ENCODE peak calls at places on chromosomes 1 and 21, in seven cellular contexts. One of them, this sample, is unnamed.

GRCh38 chr1:235867903-235868469 is 1.3 kb upstream of the LYST start:
- DNase-seq in AG08395: no peak
- DNase-seq in activated naive CD4-positive, alpha-beta T cell: peak
- DNase-seq in C1 segment of cervical spinal cord: no peak
- DNase-seq in stimulated activated CD4-positive, alpha-beta T cell treated with anti-CD3 and anti-CD28 coated beads, TNF-alpha, amount 100 ng/mL, for 4 hours: no peak
- DNase-seq in amniotic epithelial cell: no peak
- DNase-seq in GOT3: no peak
- DNase-seq in this sample: no peak

GRCh38 chr1:115717541-115717940 is 51.0 kb downstream of the CASQ2 start:
- DNase-seq in AG08395: no peak
- DNase-seq in activated naive CD4-positive, alpha-beta T cell: no peak
- DNase-seq in C1 segment of cervical spinal cord: no peak
- DNase-seq in stimulated activated CD4-positive, alpha-beta T cell treated with anti-CD3 and anti-CD28 coated beads, TNF-alpha, amount 100 ng/mL, for 4 hours: no peak
- DNase-seq in amniotic epithelial cell: peak
- DNase-seq in GOT3: no peak
- DNase-seq in this sample: peak

GRCh38 chr1:206823725-206824124 is 41.7 kb upstream of the IL20 start:
- DNase-seq in AG08395: no peak
- DNase-seq in activated naive CD4-positive, alpha-beta T cell: no peak
- DNase-seq in C1 segment of cervical spinal cord: no peak
- DNase-seq in stimulated activated CD4-positive, alpha-beta T cell treated with anti-CD3 and anti-CD28 coated beads, TNF-alpha, amount 100 ng/mL, for 4 hours: no peak
- DNase-seq in amniotic epithelial cell: no peak
- DNase-seq in GOT3: no peak
- DNase-seq in this sample: no peak

GRCh38 chr21:42381347-42381984 is 14.4 kb downstream of the TMPRSS3 start:
- DNase-seq in AG08395: peak
- DNase-seq in activated naive CD4-positive, alpha-beta T cell: no peak
- DNase-seq in C1 segment of cervical spinal cord: no peak
- DNase-seq in stimulated activated CD4-positive, alpha-beta T cell treated with anti-CD3 and anti-CD28 coated beads, TNF-alpha, amount 100 ng/mL, for 4 hours: no peak
- DNase-seq in amniotic epithelial cell: peak
- DNase-seq in GOT3: no peak
- DNase-seq in this sample: peak

GRCh38 chr1:157202331-157202730 is 64.1 kb upstream of the ETV3 start:
- DNase-seq in AG08395: no peak
- DNase-seq in activated naive CD4-positive, alpha-beta T cell: no peak
- DNase-seq in C1 segment of cervical spinal cord: no peak
- DNase-seq in stimulated activated CD4-positive, alpha-beta T cell treated with anti-CD3 and anti-CD28 coated beads, TNF-alpha, amount 100 ng/mL, for 4 hours: no peak
- DNase-seq in amniotic epithelial cell: no peak
- DNase-seq in GOT3: no peak
- DNase-seq in this sample: peak

GRCh38 chr1:55381983-55382382 is 166.8 kb upstream of the USP24 start:
- DNase-seq in AG08395: no peak
- DNase-seq in activated naive CD4-positive, alpha-beta T cell: no peak
- DNase-seq in C1 segment of cervical spinal cord: no peak
- DNase-seq in stimulated activated CD4-positive, alpha-beta T cell treated with anti-CD3 and anti-CD28 coated beads, TNF-alpha, amount 100 ng/mL, for 4 hours: no peak
- DNase-seq in amniotic epithelial cell: no peak
- DNase-seq in GOT3: no peak
- DNase-seq in this sample: no peak

GRCh38 chr1:84077476-84078107 is 66.5 kb upstream of the PRKACB start:
- DNase-seq in AG08395: peak
- DNase-seq in activated naive CD4-positive, alpha-beta T cell: peak
- DNase-seq in C1 segment of cervical spinal cord: peak
- DNase-seq in stimulated activated CD4-positive, alpha-beta T cell treated with anti-CD3 and anti-CD28 coated beads, TNF-alpha, amount 100 ng/mL, for 4 hours: peak
- DNase-seq in amniotic epithelial cell: peak
- DNase-seq in GOT3: peak
- DNase-seq in this sample: peak

GRCh38 chr1:189658381-189658780 is 819.3 kb downstream of the BRINP3 start:
- DNase-seq in AG08395: no peak
- DNase-seq in activated naive CD4-positive, alpha-beta T cell: no peak
- DNase-seq in C1 segment of cervical spinal cord: no peak
- DNase-seq in stimulated activated CD4-positive, alpha-beta T cell treated with anti-CD3 and anti-CD28 coated beads, TNF-alpha, amount 100 ng/mL, for 4 hours: no peak
- DNase-seq in amniotic epithelial cell: no peak
- DNase-seq in GOT3: no peak
- DNase-seq in this sample: no peak

GRCh38 chr21:28393279-28393678 is 599.4 kb downstream of the LTN1 start:
- DNase-seq in AG08395: no peak
- DNase-seq in activated naive CD4-positive, alpha-beta T cell: no peak
- DNase-seq in C1 segment of cervical spinal cord: no peak
- DNase-seq in stimulated activated CD4-positive, alpha-beta T cell treated with anti-CD3 and anti-CD28 coated beads, TNF-alpha, amount 100 ng/mL, for 4 hours: no peak
- DNase-seq in amniotic epithelial cell: peak
- DNase-seq in GOT3: no peak
- DNase-seq in this sample: no peak

GRCh38 chr21:42307106-42307505 is 8.1 kb downstream of the TFF3 start:
- DNase-seq in AG08395: no peak
- DNase-seq in activated naive CD4-positive, alpha-beta T cell: no peak
- DNase-seq in C1 segment of cervical spinal cord: no peak
- DNase-seq in stimulated activated CD4-positive, alpha-beta T cell treated with anti-CD3 and anti-CD28 coated beads, TNF-alpha, amount 100 ng/mL, for 4 hours: no peak
- DNase-seq in amniotic epithelial cell: no peak
- DNase-seq in GOT3: no peak
- DNase-seq in this sample: no peak

GRCh38 chr1:119713039-119713537 is 1.4 kb downstream of the PHGDH start:
- DNase-seq in AG08395: peak
- DNase-seq in activated naive CD4-positive, alpha-beta T cell: no peak
- DNase-seq in C1 segment of cervical spinal cord: no peak
- DNase-seq in stimulated activated CD4-positive, alpha-beta T cell treated with anti-CD3 and anti-CD28 coated beads, TNF-alpha, amount 100 ng/mL, for 4 hours: no peak
- DNase-seq in amniotic epithelial cell: no peak
- DNase-seq in GOT3: no peak
- DNase-seq in this sample: no peak

GRCh38 chr1:43621386-43621785 is 28.6 kb upstream of the KDM4A start:
- DNase-seq in AG08395: no peak
- DNase-seq in activated naive CD4-positive, alpha-beta T cell: no peak
- DNase-seq in C1 segment of cervical spinal cord: no peak
- DNase-seq in stimulated activated CD4-positive, alpha-beta T cell treated with anti-CD3 and anti-CD28 coated beads, TNF-alpha, amount 100 ng/mL, for 4 hours: no peak
- DNase-seq in amniotic epithelial cell: no peak
- DNase-seq in GOT3: no peak
- DNase-seq in this sample: no peak

GRCh38 chr1:42319871-42320484 is 15.1 kb downstream of the FOXJ3 start:
- DNase-seq in AG08395: no peak
- DNase-seq in activated naive CD4-positive, alpha-beta T cell: no peak
- DNase-seq in C1 segment of cervical spinal cord: no peak
- DNase-seq in stimulated activated CD4-positive, alpha-beta T cell treated with anti-CD3 and anti-CD28 coated beads, TNF-alpha, amount 100 ng/mL, for 4 hours: no peak
- DNase-seq in amniotic epithelial cell: no peak
- DNase-seq in GOT3: no peak
- DNase-seq in this sample: no peak

GRCh38 chr1:164805399-164805798 is 246.4 kb downstream of the PBX1 start:
- DNase-seq in AG08395: no peak
- DNase-seq in activated naive CD4-positive, alpha-beta T cell: no peak
- DNase-seq in C1 segment of cervical spinal cord: no peak
- DNase-seq in stimulated activated CD4-positive, alpha-beta T cell treated with anti-CD3 and anti-CD28 coated beads, TNF-alpha, amount 100 ng/mL, for 4 hours: no peak
- DNase-seq in amniotic epithelial cell: no peak
- DNase-seq in GOT3: no peak
- DNase-seq in this sample: no peak

GRCh38 chr1:216261631-216262030 is 161.6 kb downstream of the USH2A start:
- DNase-seq in AG08395: no peak
- DNase-seq in activated naive CD4-positive, alpha-beta T cell: no peak
- DNase-seq in C1 segment of cervical spinal cord: no peak
- DNase-seq in stimulated activated CD4-positive, alpha-beta T cell treated with anti-CD3 and anti-CD28 coated beads, TNF-alpha, amount 100 ng/mL, for 4 hours: no peak
- DNase-seq in amniotic epithelial cell: no peak
- DNase-seq in GOT3: no peak
- DNase-seq in this sample: no peak

GRCh38 chr1:234721476-234722266 is 111.7 kb upstream of the IRF2BP2 start:
- DNase-seq in AG08395: peak
- DNase-seq in activated naive CD4-positive, alpha-beta T cell: no peak
- DNase-seq in C1 segment of cervical spinal cord: no peak
- DNase-seq in stimulated activated CD4-positive, alpha-beta T cell treated with anti-CD3 and anti-CD28 coated beads, TNF-alpha, amount 100 ng/mL, for 4 hours: no peak
- DNase-seq in amniotic epithelial cell: peak
- DNase-seq in GOT3: no peak
- DNase-seq in this sample: no peak